ENCODE peak calls at places on chromosome 20, in four cellular contexts. One of them, this sample, is unnamed.
A peak's percentile ranks its signal among the peaks of the same experiment; 100 is the strongest.

GRCh38 chr20:50083034-50083433 is 29.9 kb downstream of the UBE2V1 start:
- DNase-seq in stomach: no peak
- DNase-seq in SW 1271: no peak
- DNase-seq in stimulated activated CD4-positive, alpha-beta T cell treated with anti-CD3 and anti-CD28 coated beads, Interleukin-2, amount 100 ng/mL, for 48 hours: no peak
- DNase-seq in this sample: no peak

GRCh38 chr20:17460119-17460518 is 71.1 kb downstream of the BFSP1 start:
- DNase-seq in stimulated activated CD4-positive, alpha-beta T cell treated with anti-CD3 and anti-CD28 coated beads, Interleukin-2, amount 100 ng/mL, for 48 hours: no peak
- DNase-seq in stomach: no peak
- DNase-seq in SW 1271: no peak
- DNase-seq in this sample: no peak

GRCh38 chr20:5393218-5393870 is 76.6 kb upstream of the PROKR2 start:
- DNase-seq in stimulated activated CD4-positive, alpha-beta T cell treated with anti-CD3 and anti-CD28 coated beads, Interleukin-2, amount 100 ng/mL, for 48 hours: no peak
- DNase-seq in SW 1271: no peak
- DNase-seq in stomach: no peak
- DNase-seq in this sample: peak; percentile 5

GRCh38 chr20:34179636-34180360 is 61.4 kb upstream of the ASIP start:
- DNase-seq in SW 1271: no peak
- DNase-seq in stimulated activated CD4-positive, alpha-beta T cell treated with anti-CD3 and anti-CD28 coated beads, Interleukin-2, amount 100 ng/mL, for 48 hours: no peak
- DNase-seq in stomach: no peak
- DNase-seq in this sample: no peak

GRCh38 chr20:35305682-35306556 is 13.7 kb upstream of the FAM83C start:
- DNase-seq in stomach: peak; percentile 60
- DNase-seq in SW 1271: peak; percentile 100
- DNase-seq in stimulated activated CD4-positive, alpha-beta T cell treated with anti-CD3 and anti-CD28 coated beads, Interleukin-2, amount 100 ng/mL, for 48 hours: peak; percentile 71
- DNase-seq in this sample: no peak

GRCh38 chr20:49366687-49367086 is 88.8 kb upstream of the ZNFX1 start:
- DNase-seq in stimulated activated CD4-positive, alpha-beta T cell treated with anti-CD3 and anti-CD28 coated beads, Interleukin-2, amount 100 ng/mL, for 48 hours: no peak
- DNase-seq in SW 1271: no peak
- DNase-seq in stomach: no peak
- DNase-seq in this sample: no peak

GRCh38 chr20:62732766-62733165 is 24.1 kb downstream of the NTSR1 start:
- DNase-seq in stimulated activated CD4-positive, alpha-beta T cell treated with anti-CD3 and anti-CD28 coated beads, Interleukin-2, amount 100 ng/mL, for 48 hours: no peak
- DNase-seq in stomach: no peak
- DNase-seq in SW 1271: no peak
- DNase-seq in this sample: no peak

GRCh38 chr20:44703956-44704488 is 11.1 kb upstream of the CCN5 start:
- DNase-seq in stomach: no peak
- DNase-seq in stimulated activated CD4-positive, alpha-beta T cell treated with anti-CD3 and anti-CD28 coated beads, Interleukin-2, amount 100 ng/mL, for 48 hours: no peak
- DNase-seq in SW 1271: no peak
- DNase-seq in this sample: no peak

GRCh38 chr20:1121439-1121838 is 3.0 kb downstream of the PSMF1 start:
- DNase-seq in SW 1271: no peak
- DNase-seq in stimulated activated CD4-positive, alpha-beta T cell treated with anti-CD3 and anti-CD28 coated beads, Interleukin-2, amount 100 ng/mL, for 48 hours: no peak
- DNase-seq in stomach: no peak
- DNase-seq in this sample: no peak

GRCh38 chr20:41398408-41398807 is 31.8 kb upstream of the EMILIN3 start:
- DNase-seq in SW 1271: no peak
- DNase-seq in stimulated activated CD4-positive, alpha-beta T cell treated with anti-CD3 and anti-CD28 coated beads, Interleukin-2, amount 100 ng/mL, for 48 hours: no peak
- DNase-seq in stomach: peak; percentile 34
- DNase-seq in this sample: no peak

GRCh38 chr20:53142651-53143177 is 170.6 kb downstream of the TSHZ2 start:
- DNase-seq in SW 1271: no peak
- DNase-seq in stimulated activated CD4-positive, alpha-beta T cell treated with anti-CD3 and anti-CD28 coated beads, Interleukin-2, amount 100 ng/mL, for 48 hours: no peak
- DNase-seq in stomach: no peak
- DNase-seq in this sample: no peak

GRCh38 chr20:64149141-64149540 is 15.1 kb upstream of the MYT1 start:
- DNase-seq in stimulated activated CD4-positive, alpha-beta T cell treated with anti-CD3 and anti-CD28 coated beads, Interleukin-2, amount 100 ng/mL, for 48 hours: no peak
- DNase-seq in stomach: no peak
- DNase-seq in SW 1271: no peak
- DNase-seq in this sample: no peak

GRCh38 chr20:61933951-61934715 is 131.5 kb downstream of the TAF4 start:
- DNase-seq in SW 1271: no peak
- DNase-seq in stomach: no peak
- DNase-seq in stimulated activated CD4-positive, alpha-beta T cell treated with anti-CD3 and anti-CD28 coated beads, Interleukin-2, amount 100 ng/mL, for 48 hours: no peak
- DNase-seq in this sample: no peak

GRCh38 chr20:50366270-50367103 is 143.7 kb upstream of the PTPN1 start:
- DNase-seq in SW 1271: no peak
- DNase-seq in stimulated activated CD4-positive, alpha-beta T cell treated with anti-CD3 and anti-CD28 coated beads, Interleukin-2, amount 100 ng/mL, for 48 hours: no peak
- DNase-seq in stomach: peak; percentile 95
- DNase-seq in this sample: peak; percentile 12

GRCh38 chr20:46350201-46350985 is 42.1 kb upstream of the CDH22 start:
- DNase-seq in stomach: no peak
- DNase-seq in SW 1271: no peak
- DNase-seq in stimulated activated CD4-positive, alpha-beta T cell treated with anti-CD3 and anti-CD28 coated beads, Interleukin-2, amount 100 ng/mL, for 48 hours: no peak
- DNase-seq in this sample: no peak

GRCh38 chr20:32132911-32133549 is 23.5 kb downstream of the TM9SF4 start:
- DNase-seq in stimulated activated CD4-positive, alpha-beta T cell treated with anti-CD3 and anti-CD28 coated beads, Interleukin-2, amount 100 ng/mL, for 48 hours: no peak
- DNase-seq in SW 1271: no peak
- DNase-seq in stomach: no peak
- DNase-seq in this sample: no peak

GRCh38 chr20:63850689-63851547 is 10.4 kb upstream of the ABHD16B start:
- DNase-seq in SW 1271: no peak
- DNase-seq in stimulated activated CD4-positive, alpha-beta T cell treated with anti-CD3 and anti-CD28 coated beads, Interleukin-2, amount 100 ng/mL, for 48 hours: peak; percentile 41
- DNase-seq in stomach: no peak
- DNase-seq in this sample: no peak

GRCh38 chr20:4951299-4951698 is 50.0 kb downstream of the SLC23A2 start:
- DNase-seq in stimulated activated CD4-positive, alpha-beta T cell treated with anti-CD3 and anti-CD28 coated beads, Interleukin-2, amount 100 ng/mL, for 48 hours: no peak
- DNase-seq in stomach: no peak
- DNase-seq in SW 1271: peak; percentile 65
- DNase-seq in this sample: no peak

GRCh38 chr20:42261766-42262165 is 643.6 kb upstream of the CHD6 start:
- DNase-seq in stomach: no peak
- DNase-seq in SW 1271: no peak
- DNase-seq in stimulated activated CD4-positive, alpha-beta T cell treated with anti-CD3 and anti-CD28 coated beads, Interleukin-2, amount 100 ng/mL, for 48 hours: no peak
- DNase-seq in this sample: no peak

GRCh38 chr20:25486377-25486776 is 78.9 kb downstream of the GINS1 start:
- DNase-seq in SW 1271: no peak
- DNase-seq in stomach: no peak
- DNase-seq in stimulated activated CD4-positive, alpha-beta T cell treated with anti-CD3 and anti-CD28 coated beads, Interleukin-2, amount 100 ng/mL, for 48 hours: no peak
- DNase-seq in this sample: peak; percentile 14

GRCh38 chr20:50520222-50520877 is 10.2 kb downstream of the PTPN1 start:
- DNase-seq in stomach: no peak
- DNase-seq in stimulated activated CD4-positive, alpha-beta T cell treated with anti-CD3 and anti-CD28 coated beads, Interleukin-2, amount 100 ng/mL, for 48 hours: peak; percentile 43
- DNase-seq in SW 1271: no peak
- DNase-seq in this sample: no peak

GRCh38 chr20:46946796-46947195 is 52.2 kb downstream of the EYA2 start:
- DNase-seq in SW 1271: no peak
- DNase-seq in stimulated activated CD4-positive, alpha-beta T cell treated with anti-CD3 and anti-CD28 coated beads, Interleukin-2, amount 100 ng/mL, for 48 hours: no peak
- DNase-seq in stomach: no peak
- DNase-seq in this sample: no peak

GRCh38 chr20:60294627-60295026 is 336.4 kb downstream of the CDH26 start:
- DNase-seq in SW 1271: no peak
- DNase-seq in stomach: no peak
- DNase-seq in stimulated activated CD4-positive, alpha-beta T cell treated with anti-CD3 and anti-CD28 coated beads, Interleukin-2, amount 100 ng/mL, for 48 hours: no peak
- DNase-seq in this sample: no peak

GRCh38 chr20:2576317-2576727 is 39.9 kb downstream of the TMC2 start:
- DNase-seq in SW 1271: no peak
- DNase-seq in stomach: no peak
- DNase-seq in stimulated activated CD4-positive, alpha-beta T cell treated with anti-CD3 and anti-CD28 coated beads, Interleukin-2, amount 100 ng/mL, for 48 hours: no peak
- DNase-seq in this sample: no peak

GRCh38 chr20:56181593-56181992 is 66.9 kb upstream of the MC3R start:
- DNase-seq in SW 1271: no peak
- DNase-seq in stimulated activated CD4-positive, alpha-beta T cell treated with anti-CD3 and anti-CD28 coated beads, Interleukin-2, amount 100 ng/mL, for 48 hours: no peak
- DNase-seq in stomach: no peak
- DNase-seq in this sample: no peak

GRCh38 chr20:55782861-55783260 is 222.5 kb downstream of the CBLN4 start:
- DNase-seq in SW 1271: no peak
- DNase-seq in stimulated activated CD4-positive, alpha-beta T cell treated with anti-CD3 and anti-CD28 coated beads, Interleukin-2, amount 100 ng/mL, for 48 hours: no peak
- DNase-seq in stomach: no peak
- DNase-seq in this sample: no peak

GRCh38 chr20:22717466-22717865 is 133.1 kb upstream of the FOXA2 start:
- DNase-seq in stomach: peak; percentile 32
- DNase-seq in stimulated activated CD4-positive, alpha-beta T cell treated with anti-CD3 and anti-CD28 coated beads, Interleukin-2, amount 100 ng/mL, for 48 hours: no peak
- DNase-seq in SW 1271: peak; percentile 84
- DNase-seq in this sample: no peak

This sample was measured in G401.